ENCODE peak calls at places on chromosomes 7 and 10, in eight cellular contexts. A is body of pancreas, P is brain microvascular endothelial cell, D is right lobe of liver, Y is pancreas, L is heart right ventricle, X is tibial artery, W is GM23338. Q is an unnamed sample.

GRCh38 chr10:108749042-108749441 is 1174.3 kb downstream of the XPNPEP1 start:
- DNase-seq in A (no peak), X (no peak), W (no peak), P (no peak), L (no peak), D (no peak), Y (no peak), Q (no peak)

GRCh38 chr10:131435760-131436448 is 124.4 kb upstream of the TCERG1L start:
- DNase-seq in W (no peak), X (no peak), L (no peak), P (no peak), A (no peak), Y (no peak), D (no peak), Q (no peak)

GRCh38 chr7:154744226-154744860 is 258.6 kb downstream of the PAXIP1 start:
- DNase-seq in X (no peak), A (peak; percentile 51), P (no peak), D (no peak), Y (peak; percentile 88), W (peak; percentile 44), L (no peak), Q (no peak)

GRCh38 chr10:28975891-28976471 is 298.7 kb downstream of the BAMBI start:
- DNase-seq in W (no peak), D (no peak), P (peak; percentile 89), Y (no peak), L (no peak), A (no peak), X (no peak), Q (no peak)

GRCh38 chr10:98361131-98361633 is 53.8 kb downstream of the PYROXD2 start:
- DNase-seq in Y (no peak), A (peak; percentile 41), L (peak; percentile 70), D (no peak), X (peak; percentile 95), W (no peak), P (peak; percentile 100), Q (peak; percentile 81)

GRCh38 chr7:122068999-122069398 is 75.0 kb downstream of the AASS start:
- DNase-seq in P (peak; percentile 1), D (no peak), X (no peak), Y (no peak), A (no peak), L (no peak), W (no peak), Q (no peak)

GRCh38 chr10:77111611-77112550 is 525.7 kb downstream of the KCNMA1 start:
- DNase-seq in Y (no peak), D (no peak), W (peak; percentile 74), A (peak; percentile 24), P (peak; percentile 83), L (no peak), X (no peak), Q (no peak)

GRCh38 chr7:74464931-74465906 is 11.5 kb downstream of the GTF2IRD1 start:
- DNase-seq in X (no peak), P (no peak), D (no peak), L (no peak), Y (no peak), A (peak; percentile 25), W (no peak), Q (no peak)

DNA sequence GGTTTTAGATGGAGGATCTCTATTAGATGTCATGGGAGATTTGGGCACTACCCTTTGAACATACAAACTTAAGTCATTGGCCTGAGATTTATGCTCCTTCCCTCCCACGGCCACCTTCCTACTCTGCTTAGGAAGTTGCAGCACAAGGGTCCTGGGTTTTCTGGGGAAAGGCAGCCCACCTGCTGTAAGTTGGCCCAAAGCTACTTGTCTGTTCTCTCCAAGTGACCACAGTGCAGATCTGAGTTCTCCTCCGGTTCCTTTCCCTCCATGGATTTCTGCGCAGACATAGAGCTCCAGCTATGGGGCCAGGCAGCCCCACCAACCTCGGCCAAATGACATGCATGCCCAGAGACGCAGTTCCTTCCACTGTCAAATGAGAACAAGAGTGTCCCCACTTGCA is 12.8 kb upstream of the C10orf53 start:
- DNase-seq in A (no peak), D (no peak), P (no peak), Y (no peak), X (no peak), L (no peak), W (no peak), Q (no peak)
- H3K27ac ChIP-seq in A (no peak overlapping the region), D (no peak overlapping the region), P (no peak overlapping the region), Y (no peak overlapping the region), X (no peak overlapping the region), L (no peak overlapping the region), W (no peak overlapping the region), Q (no peak overlapping the region)

DNA sequence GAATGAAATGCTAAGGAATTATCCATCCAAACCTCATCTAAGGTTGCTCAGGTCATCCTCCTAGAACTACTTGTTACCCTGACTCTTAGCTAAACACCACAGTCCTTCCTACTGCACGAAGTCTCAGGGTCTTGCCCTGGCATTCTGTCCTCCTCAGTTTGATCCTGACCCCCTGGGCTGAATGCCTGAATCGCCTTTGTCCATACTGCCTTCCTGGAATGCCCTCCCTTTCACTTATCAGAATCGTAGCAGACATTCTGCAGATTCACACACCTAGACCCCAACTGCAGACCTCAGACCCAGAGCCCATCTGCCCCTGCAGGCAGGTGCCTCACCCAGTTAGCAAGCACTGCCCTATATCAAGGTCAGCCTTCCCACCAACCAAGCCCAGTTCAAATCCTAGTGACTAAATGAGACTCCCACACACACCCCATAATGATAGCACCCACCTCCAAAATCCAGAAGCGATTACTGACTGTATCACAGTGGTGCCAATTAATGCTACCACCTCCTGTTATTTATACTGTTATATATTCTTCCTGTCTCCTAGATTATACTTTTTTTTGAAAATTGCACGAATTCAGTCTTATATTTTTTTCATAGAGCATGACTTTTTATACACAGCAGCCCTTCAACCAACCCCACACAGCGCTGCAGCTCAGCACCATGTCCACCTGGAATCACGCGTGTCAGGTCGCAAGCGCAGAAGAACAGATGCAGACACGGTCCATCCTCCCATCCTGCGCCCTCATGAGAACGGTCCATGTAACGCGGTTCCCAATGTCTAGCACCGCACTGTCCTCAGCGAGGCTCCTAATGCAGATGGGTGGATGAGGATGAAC is 3.7 kb downstream of the PARD3 start:
- DNase-seq in P (no peak), Y (no peak), W (peak; percentile 70), D (no peak), L (no peak), A (no peak), X (no peak), Q (no peak)
- H3K4me3 ChIP-seq in P (no peak overlapping the region), Y (no peak overlapping the region), W (no peak overlapping the region), D (no peak overlapping the region), L (no peak overlapping the region), A (no peak overlapping the region), X (no peak overlapping the region), Q (no peak overlapping the region)

GRCh38 chr7:99840136-99840869 is 12.5 kb downstream of the CYP3A43 start:
- DNase-seq in X (no peak), D (no peak), Y (no peak), L (no peak), A (no peak), W (peak; percentile 20), P (no peak), Q (no peak)

GRCh38 chr7:99835189-99835588 is 7.4 kb downstream of the CYP3A43 start:
- DNase-seq in L (no peak), Y (no peak), W (no peak), P (no peak), X (no peak), D (no peak), A (no peak), Q (no peak)

GRCh38 chr7:99839560-99840011 is 11.8 kb downstream of the CYP3A43 start:
- DNase-seq in L (no peak), Y (no peak), X (no peak), P (no peak), D (no peak), W (peak; percentile 59), A (peak; percentile 56), Q (no peak)

GRCh38 chr7:99834382-99834781 is 6.6 kb downstream of the CYP3A43 start:
- DNase-seq in L (no peak), D (no peak), X (no peak), P (no peak), W (no peak), A (no peak), Y (no peak), Q (no peak)

DNA sequence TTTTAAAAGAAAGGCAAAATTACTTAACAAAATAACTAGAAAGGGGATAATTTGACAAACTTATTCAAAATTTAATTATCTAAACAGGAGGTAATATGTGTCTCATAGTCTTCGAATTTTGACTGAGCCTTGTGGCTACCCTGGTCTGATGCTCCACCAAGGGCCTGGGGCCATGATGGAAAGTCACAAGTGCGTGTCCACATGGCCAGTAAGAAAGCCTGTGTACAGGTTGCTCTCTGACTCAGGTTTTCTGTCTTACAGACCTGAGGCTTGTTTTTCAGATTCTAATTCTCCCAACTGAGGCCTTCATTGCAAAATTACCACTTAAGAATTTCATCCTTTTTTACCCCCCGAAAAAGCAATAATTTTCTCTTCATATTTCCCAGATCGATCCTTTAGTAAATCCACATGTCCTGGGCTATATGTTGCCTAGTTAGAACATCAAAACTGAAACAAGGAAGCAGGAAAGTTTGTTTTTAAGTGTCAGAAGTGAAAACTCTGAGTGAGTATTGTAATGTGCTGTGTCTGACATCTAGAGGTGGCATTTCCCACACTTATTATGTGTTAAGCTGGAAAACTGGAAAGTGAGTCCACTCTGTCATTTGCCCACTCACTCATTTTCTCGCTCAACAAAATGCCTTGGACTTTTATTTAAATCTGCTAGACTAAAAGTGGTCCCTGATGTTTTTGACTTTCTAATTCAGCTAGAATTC is 10.0 kb downstream of the CYP3A43 start:
- DNase-seq in D (no peak), X (no peak), Y (no peak), W (no peak), P (no peak), L (no peak), A (no peak), Q (no peak)
- TF ChIP-seq CTCF in D (peak; percentile 33), X (no peak), Y (peak; percentile 19), W (peak; percentile 16), P (no peak), L (peak; percentile 11), A (peak; percentile 53), Q (peak; percentile 21)

GRCh38 chr10:21749788-21750187 is 215.8 kb downstream of the MLLT10 start:
- DNase-seq in L (no peak), D (no peak), X (no peak), W (no peak), Y (no peak), A (no peak), P (no peak), Q (no peak)

GRCh38 chr10:21753497-21754270 is 219.7 kb downstream of the MLLT10 start:
- DNase-seq in W (no peak), P (no peak), X (no peak), D (no peak), A (no peak), Y (no peak), L (no peak), Q (no peak)

GRCh38 chr10:21750424-21750823 is 216.4 kb downstream of the MLLT10 start:
- DNase-seq in W (peak; percentile 52), D (no peak), L (no peak), X (no peak), Y (no peak), P (no peak), A (no peak), Q (no peak)

GRCh38 chr10:21754410-21755011 is 220.5 kb downstream of the MLLT10 start:
- DNase-seq in L (no peak), X (no peak), P (no peak), Y (no peak), W (no peak), D (no peak), A (no peak), Q (no peak)

DNA sequence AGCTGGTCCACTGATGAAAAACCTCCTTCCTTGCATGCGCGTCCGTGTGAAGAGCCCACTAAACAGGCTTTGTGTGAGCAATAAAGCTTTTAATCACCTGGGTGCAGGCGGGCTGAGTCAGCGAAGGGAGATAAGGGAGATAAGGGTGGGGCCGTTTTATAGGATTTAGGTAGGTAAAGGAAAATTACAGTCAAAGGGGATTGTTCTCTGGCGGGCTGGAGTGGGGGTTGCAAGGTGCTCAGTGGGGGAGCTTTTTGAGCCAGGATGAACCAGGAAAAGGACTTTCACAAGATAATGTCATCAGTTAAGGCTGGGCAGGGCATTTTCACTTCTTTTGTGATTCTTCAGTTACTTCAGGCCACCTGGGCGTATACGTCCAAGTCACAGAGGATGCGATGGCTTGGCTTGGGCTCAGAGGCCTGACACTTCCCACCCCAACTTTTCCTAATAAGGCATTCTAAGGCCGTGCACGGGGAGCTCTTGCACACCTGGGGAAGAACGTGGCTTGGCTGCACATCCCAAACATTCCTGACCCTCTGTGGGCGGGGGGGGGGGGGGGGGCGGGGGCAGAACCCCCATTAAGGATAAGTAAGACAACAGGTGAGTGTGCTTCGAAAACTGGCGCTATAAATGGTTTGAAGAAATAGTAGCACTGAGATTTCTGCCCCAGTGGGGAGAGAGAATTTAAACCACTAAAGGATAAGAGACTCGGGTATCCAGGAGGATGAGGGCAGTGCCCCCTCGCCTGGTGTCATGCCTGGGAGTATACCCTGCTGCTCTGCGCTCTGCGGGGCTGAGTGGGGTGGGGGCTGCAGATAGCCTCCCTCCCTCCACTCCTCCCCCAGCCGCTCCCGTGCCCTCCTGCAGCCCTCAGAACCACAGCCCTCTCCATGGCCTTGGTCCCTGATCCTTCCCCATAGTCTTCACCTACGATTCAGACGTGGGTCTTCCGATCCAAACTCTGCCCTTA is 217.6 kb downstream of the MLLT10 start:
- DNase-seq in W (peak; percentile 90), P (no peak), D (no peak), L (no peak), X (no peak), Y (no peak), A (no peak), Q (no peak)
- H3K27ac ChIP-seq in W (peak overlapping the region; percentile 100), P (no peak overlapping the region), D (no peak overlapping the region), L (no peak overlapping the region), X (no peak overlapping the region), Y (no peak overlapping the region), A (no peak overlapping the region), Q (no peak overlapping the region)

Q was measured in left ventricle myocardium inferior.